ENCODE peak calls at places on chromosomes 3 and 15, in ten cellular contexts. M is amniotic stem cell, J is AG20443, O is NCI-H526 treated with DMSO at 0.1 percent for 48 hours, N is head of caudate nucleus, B is NCI-H1417 treated with DMSO at 0.1 percent for 48 hours, L is tibial artery, H is Right ventricle myocardium superior, D is DND-41, X is dorsolateral prefrontal cortex. W is an unnamed sample.
A peak's percentile ranks its signal among the peaks of the same experiment; 100 is the strongest.

GRCh38 chr3:183800221-183800863 is 25.0 kb downstream of the MAP6D1 start:
- DNase-seq in J (no peak), L (no peak), M (no peak), O (no peak), D (no peak), B (no peak), H (no peak), X (peak; percentile 79), N (peak; percentile 88), W (no peak)

GRCh38 chr15:49235446-49236207 is 65.6 kb downstream of the GALK2 start:
- DNase-seq in L (no peak), D (peak; percentile 56), X (peak; percentile 41), B (no peak), M (peak; percentile 50), N (peak; percentile 76), O (peak; percentile 55), J (peak; percentile 57), H (no peak), W (peak; percentile 84)

GRCh38 chr15:72339777-72340177 is 19.8 kb upstream of the CELF6 start:
- DNase-seq in O (no peak), X (no peak), N (peak; percentile 44), L (peak; percentile 28), H (no peak), B (no peak), D (no peak), J (peak; percentile 76), M (peak; percentile 28), W (peak; percentile 96)

GRCh38 chr3:156628836-156629618 is 45.4 kb upstream of the TIPARP start:
- DNase-seq in B (no peak), O (no peak), H (no peak), D (no peak), N (no peak), L (no peak), X (no peak), M (no peak), J (no peak), W (no peak)

GRCh38 chr3:5195605-5196004 is 8.1 kb downstream of the EDEM1 start:
- DNase-seq in H (no peak), B (no peak), N (no peak), O (no peak), M (no peak), J (no peak), D (peak; percentile 84), L (peak; percentile 51), X (no peak), W (no peak)

GRCh38 chr3:10528046-10528445 is 22.7 kb upstream of the ATP2B2 start:
- DNase-seq in J (no peak), X (peak; percentile 9), O (no peak), N (no peak), D (no peak), H (no peak), B (no peak), L (no peak), M (no peak), W (no peak)

GRCh38 chr15:90055182-90055581 is 47.1 kb downstream of the IDH2 start:
- DNase-seq in B (no peak), X (no peak), H (no peak), O (no peak), M (no peak), J (no peak), D (no peak), N (no peak), L (no peak), W (no peak)

GRCh38 chr3:66639794-66640356 is 139.1 kb upstream of the LRIG1 start:
- DNase-seq in X (no peak), M (no peak), N (no peak), B (no peak), D (no peak), H (no peak), L (no peak), J (no peak), O (no peak), W (no peak)

GRCh38 chr3:151195818-151196217 is 7.2 kb downstream of the GPR171 start:
- DNase-seq in J (no peak), O (peak; percentile 46), X (no peak), D (no peak), L (no peak), M (no peak), H (no peak), N (no peak), B (no peak), W (no peak)

GRCh38 chr3:32403663-32404062 is 12.0 kb downstream of the CMTM7 start:
- DNase-seq in D (no peak), O (no peak), X (no peak), N (no peak), M (no peak), H (no peak), J (no peak), B (peak; percentile 6), L (no peak), W (no peak)

GRCh38 chr15:56765252-56765651 is 31.9 kb upstream of the ZNF280D start:
- DNase-seq in L (no peak), M (no peak), H (no peak), D (peak; percentile 47), N (no peak), J (peak; percentile 39), X (no peak), O (no peak), B (no peak), W (peak; percentile 17)

W was measured in HFFc6.